ENCODE peak calls at places on chromosomes 11 and 22, in six cellular contexts. P, D, O, E, L and U are unnamed samples.

GRCh38 chr11:94493146-94493442 is 550 bp downstream of the MRE11 start:
- DNase-seq in L (no peak), D (no peak), P (no peak), O (no peak), E (peak; percentile 16), U (no peak)

GRCh38 chr11:62603072-62603408 is 1.4 kb upstream of the MTA2 start:
- DNase-seq in D (no peak), O (no peak), L (no peak), E (no peak), P (no peak), U (no peak)

GRCh38 chr11:16418698-16419097 is 62.4 kb upstream of the SOX6 start:
- DNase-seq in E (peak; percentile 88), O (no peak), L (no peak), P (no peak), D (no peak), U (no peak)

GRCh38 chr22:46108564-46109473 is 41.5 kb upstream of the PPARA start:
- DNase-seq in L (no peak), D (no peak), O (no peak), E (no peak), P (no peak), U (no peak)

GRCh38 chr11:38411149-38411548 is 1813.1 kb upstream of the RAG2 start:
- DNase-seq in L (no peak), P (no peak), D (no peak), O (no peak), E (no peak), U (no peak)

GRCh38 chr22:42214625-42215415 is 55.6 kb downstream of the TCF20 start:
- DNase-seq in E (no peak), O (no peak), L (no peak), D (peak; percentile 31), P (no peak), U (no peak)

GRCh38 chr11:118868659-118869058 is 15.0 kb upstream of the CXCR5 start:
- DNase-seq in D (no peak), E (no peak), O (no peak), L (no peak), P (no peak), U (peak; percentile 46)

GRCh38 chr11:11608783-11609232 is 13.0 kb downstream of the GALNT18 start:
- DNase-seq in D (no peak), P (no peak), E (peak; percentile 15), L (no peak), O (no peak), U (no peak)

GRCh38 chr11:45833761-45834160 is 13.5 kb upstream of the CRY2 start:
- DNase-seq in L (no peak), O (no peak), D (no peak), E (no peak), P (no peak), U (no peak)

GRCh38 chr22:50191041-50191740 is 5.5 kb downstream of the TRABD start:
- DNase-seq in P (peak; percentile 49), D (no peak), L (no peak), O (no peak), E (no peak), U (peak; percentile 94)

GRCh38 chr11:27456140-27456801 is 16.3 kb downstream of the LGR4 start:
- DNase-seq in E (no peak), P (no peak), O (no peak), D (no peak), L (no peak), U (no peak)

GRCh38 chr22:49768077-49768476 is 59.6 kb downstream of the BRD1 start:
- DNase-seq in O (no peak), D (no peak), E (no peak), P (no peak), L (no peak), U (peak; percentile 54)

GRCh38 chr11:19472679-19473078 is 231.9 kb upstream of the E2F8 start:
- DNase-seq in E (no peak), L (no peak), O (no peak), P (no peak), D (no peak), U (no peak)

GRCh38 chr22:48555606-48556005 is 1272.1 kb downstream of the BRD1 start:
- DNase-seq in P (no peak), E (no peak), L (no peak), D (no peak), O (no peak), U (no peak)

GRCh38 chr11:7969756-7970646 is 4.8 kb upstream of the NLRP10 start:
- DNase-seq in D (no peak), E (no peak), L (peak; percentile 33), P (no peak), O (no peak), U (no peak)

GRCh38 chr11:102924851-102925380 is 30.6 kb downstream of the MMP13 start:
- DNase-seq in E (peak; percentile 23), D (no peak), L (no peak), P (no peak), O (no peak), U (no peak)

GRCh38 chr11:119363874-119364590 is 17.5 kb downstream of the USP2 start:
- DNase-seq in O (no peak), L (no peak), E (no peak), P (peak; percentile 56), D (no peak), U (peak; percentile 86)

GRCh38 chr11:113591122-113591521 is 115.0 kb downstream of the TMPRSS5 start:
- DNase-seq in E (no peak), D (no peak), P (no peak), L (no peak), O (no peak), U (no peak)

GRCh38 chr22:37310075-37310606 is 27.8 kb downstream of the CYTH4 start:
- DNase-seq in E (no peak), P (no peak), D (no peak), L (no peak), O (no peak), U (peak; percentile 82)

GRCh38 chr11:32940865-32941264 is 48.3 kb downstream of the QSER1 start:
- DNase-seq in D (no peak), O (no peak), P (no peak), E (no peak), L (no peak), U (no peak)

GRCh38 chr11:118605116-118605867 is 2.1 kb upstream of the PHLDB1 start:
- DNase-seq in L (no peak), E (no peak), P (peak; percentile 76), O (peak; percentile 90), D (no peak), U (peak; percentile 50)

GRCh38 chr22:24305260-24305692 is 34.6 kb downstream of the SPECC1L start:
- DNase-seq in E (no peak), O (no peak), P (no peak), D (no peak), L (no peak), U (no peak)

GRCh38 chr11:208177-208916 is 839 bp downstream of the RIC8A start:
- DNase-seq in E (peak; percentile 64), D (peak; percentile 88), P (peak; percentile 75), O (peak; percentile 22), L (no peak), U (peak; percentile 97)

GRCh38 chr11:73001615-73002014 is 140.5 kb downstream of the FCHSD2 start:
- DNase-seq in O (no peak), E (no peak), P (peak; percentile 80), D (no peak), L (no peak), U (no peak)

GRCh38 chr22:22751043-22751603 is 106.7 kb downstream of the GGTLC2 start:
- DNase-seq in L (no peak), E (no peak), D (no peak), O (no peak), P (no peak), U (no peak)

GRCh38 chr11:111334495-111335123 is 36.3 kb downstream of the POU2AF3 start:
- DNase-seq in O (no peak), E (no peak), P (peak; percentile 81), D (no peak), L (no peak), U (no peak)

GRCh38 chr11:102932678-102933077 is 22.9 kb downstream of the MMP13 start:
- DNase-seq in P (no peak), D (no peak), O (no peak), E (no peak), L (no peak), U (no peak)

GRCh38 chr11:73387594-73388021 is 11.4 kb downstream of the RELT start:
- DNase-seq in E (no peak), L (no peak), O (no peak), P (no peak), D (peak; percentile 72), U (no peak)